ENCODE peak calls at places on chromosomes 16 and 17, in six cellular contexts. F is H9, S is mesenchymal stem cell, V is IMR-90, K is H1, E is trophoblast cell. P is an unnamed sample.
A peak's percentile ranks its signal among the peaks of the same experiment; 100 is the strongest.

GRCh38 chr16:14179116-14179515 is 108.0 kb downstream of the MRTFB start:
- DNase-seq in F (no peak), S (peak; percentile 34), V (peak; percentile 46), K (no peak), E (no peak), P (no peak)

GRCh38 chr16:57834936-57835335 is 32.6 kb upstream of the KIFC3 start:
- DNase-seq in F (no peak), S (no peak), V (peak; percentile 34), K (no peak), E (peak; percentile 58), P (no peak)

GRCh38 chr16:2147981-2148671 is at the start of gene RAB26:
- DNase-seq in F (peak; percentile 85), S (peak; percentile 53), V (peak; percentile 33), K (peak; percentile 90), E (peak; percentile 30), P (peak; percentile 70)

GRCh38 chr17:57675988-57676387 is 69.1 kb downstream of the CCDC182 start:
- DNase-seq in F (peak; percentile 20), S (no peak), V (no peak), K (peak; percentile 22), E (no peak), P (no peak)

GRCh38 chr17:47895254-47895855 is 681 bp upstream of the SP2 start:
- DNase-seq in F (no peak), S (no peak), V (peak; percentile 17), K (no peak), E (peak; percentile 86), P (no peak)

GRCh38 chr16:8885674-8886592 is 3.8 kb downstream of the LITAFD start:
- DNase-seq in F (no peak), S (peak; percentile 59), V (peak; percentile 51), K (no peak), E (no peak), P (no peak)

GRCh38 chr16:70429888-70430666 is 8.8 kb downstream of the ST3GAL2 start:
- DNase-seq in F (no peak), S (no peak), V (no peak), K (no peak), E (peak; percentile 21), P (no peak)

GRCh38 chr16:12896562-12896961 is 4.8 kb upstream of the SHISA9 start:
- DNase-seq in F (peak; percentile 50), S (peak; percentile 4), V (no peak), K (no peak), E (peak; percentile 52), P (peak; percentile 59)

GRCh38 chr17:73311428-73311780 is 397 bp downstream of the CDC42EP4 start:
- DNase-seq in F (no peak), S (no peak), V (no peak), K (peak; percentile 71), E (no peak), P (no peak)

GRCh38 chr17:62676231-62676943 is 48.9 kb downstream of the MRC2 start:
- DNase-seq in F (no peak), S (no peak), V (no peak), K (no peak), E (no peak), P (no peak)

GRCh38 chr16:11418506-11418905 is 73.2 kb downstream of the RMI2 start:
- DNase-seq in F (no peak), S (no peak), V (no peak), K (no peak), E (no peak), P (no peak)

GRCh38 chr17:46841561-46842379 is 9.6 kb upstream of the WNT9B start:
- DNase-seq in F (peak; percentile 81), S (no peak), V (no peak), K (peak; percentile 92), E (peak; percentile 56), P (no peak)

GRCh38 chr17:3765981-3766380 is 35.0 kb downstream of the ITGAE start:
- DNase-seq in F (no peak), S (no peak), V (no peak), K (no peak), E (no peak), P (no peak)

GRCh38 chr16:56632160-56632847 is at the start of gene MT1M:
- DNase-seq in F (no peak), S (peak; percentile 30), V (no peak), K (peak; percentile 75), E (no peak), P (no peak)

GRCh38 chr17:81722184-81723120 is 10.4 kb downstream of the SLC25A10 start:
- DNase-seq in F (no peak), S (no peak), V (no peak), K (peak; percentile 52), E (no peak), P (no peak)

GRCh38 chr16:7038475-7038874 is 294.2 kb upstream of the RBFOX1 start:
- DNase-seq in F (no peak), S (no peak), V (no peak), K (no peak), E (peak; percentile 65), P (no peak)

GRCh38 chr17:44308865-44309264 is 464 bp downstream of the RUNDC3A start:
- DNase-seq in F (peak; percentile 46), S (no peak), V (no peak), K (no peak), E (no peak), P (no peak)

GRCh38 chr16:728131-728889 is 1.4 kb downstream of the HAGHL start:
- DNase-seq in F (peak; percentile 87), S (peak; percentile 89), V (peak; percentile 78), K (no peak), E (peak; percentile 75), P (no peak)

GRCh38 chr17:7559307-7560171 is 989 bp downstream of the TNFSF13 start:
- DNase-seq in F (no peak), S (no peak), V (no peak), K (no peak), E (no peak), P (no peak)

GRCh38 chr17:82204831-82205719 is 7.6 kb downstream of the CCDC57 start:
- DNase-seq in F (no peak), S (peak; percentile 84), V (peak; percentile 85), K (no peak), E (peak; percentile 65), P (no peak)

GRCh38 chr16:27313422-27314160 is at the start of gene IL4R:
- DNase-seq in F (peak; percentile 50), S (peak; percentile 90), V (peak; percentile 77), K (peak; percentile 73), E (peak; percentile 80), P (peak; percentile 48)

GRCh38 chr17:2400474-2400866 is 390 bp downstream of the MNT start:
- DNase-seq in F (peak; percentile 82), S (peak; percentile 70), V (no peak), K (peak; percentile 81), E (peak; percentile 77), P (peak; percentile 72)

GRCh38 chr17:68849673-68850260 is 105.4 kb downstream of the ABCA8 start:
- DNase-seq in F (no peak), S (no peak), V (no peak), K (no peak), E (no peak), P (no peak)

GRCh38 chr16:10655415-10655977 is 39.2 kb downstream of the TEKT5 start:
- DNase-seq in F (no peak), S (no peak), V (no peak), K (no peak), E (no peak), P (no peak)

GRCh38 chr16:23064642-23065041 is 84.6 kb downstream of the USP31 start:
- DNase-seq in F (no peak), S (no peak), V (no peak), K (no peak), E (no peak), P (no peak)

GRCh38 chr16:11157143-11157542 is 98.9 kb downstream of the SOCS1 start:
- DNase-seq in F (no peak), S (no peak), V (no peak), K (no peak), E (no peak), P (no peak)

GRCh38 chr16:25005445-25006306 is 9.5 kb downstream of the ARHGAP17 start:
- DNase-seq in F (no peak), S (no peak), V (no peak), K (no peak), E (peak; percentile 91), P (no peak)

DNA sequence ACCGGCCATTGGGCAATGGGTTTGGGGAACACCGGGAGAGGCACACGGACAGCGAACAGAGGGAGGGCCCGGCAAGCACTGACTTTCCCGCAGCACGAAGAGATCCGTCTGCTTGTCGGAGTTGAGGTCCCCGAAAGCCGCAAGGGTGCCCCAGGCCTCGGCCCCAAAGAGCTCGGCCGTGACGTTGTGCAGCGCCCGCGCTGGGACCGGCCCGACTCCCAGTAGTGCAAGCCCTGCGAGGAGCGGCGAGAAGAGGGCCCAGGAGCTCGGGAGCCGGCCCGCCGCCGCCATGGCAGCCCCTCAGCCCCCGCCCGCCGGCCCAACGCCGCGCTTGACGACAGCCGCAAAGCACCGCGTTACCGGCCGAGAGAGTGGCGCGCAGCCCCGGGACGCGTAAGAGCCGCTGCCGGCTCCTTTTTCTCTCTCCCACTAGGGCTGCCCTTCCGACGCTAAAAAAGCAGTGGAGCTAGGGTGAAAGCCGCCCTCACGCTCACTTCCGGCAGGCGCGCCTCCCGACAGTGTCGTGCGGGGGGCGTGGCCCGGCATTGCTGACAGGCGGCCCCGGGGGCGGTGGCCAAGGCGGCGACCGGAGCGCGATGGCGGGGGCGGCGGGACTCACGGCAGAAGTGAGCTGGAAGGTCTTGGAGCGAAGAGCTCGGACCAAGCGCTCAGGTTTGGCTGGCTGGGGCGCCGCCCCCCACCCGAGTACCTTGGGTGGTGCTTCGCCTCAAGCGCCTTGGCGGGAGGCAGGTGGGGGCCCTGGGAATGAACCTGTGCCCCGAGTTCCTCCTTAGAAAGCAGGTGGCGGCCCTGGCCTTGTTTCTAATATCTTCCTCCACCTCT is at the start of the genes ITFG1 and PHKB:
- DNase-seq in F (peak; percentile 90), S (peak; percentile 94), V (peak; percentile 90), K (peak; percentile 92), E (peak; percentile 92), P (peak; percentile 93)
- H4K91ac ChIP-seq in F (no peak within 1 kb of the TSS), S (peak within 1 kb of the TSS; percentile 98), V (peak within 1 kb of the TSS; percentile 99), K (peak within 1 kb of the TSS; percentile 65), E (peak within 1 kb of the TSS; percentile 95), P (no peak within 1 kb of the TSS)

GRCh38 chr17:77382966-77383612 is 242.3 kb downstream of the SEC14L1 start:
- DNase-seq in F (no peak), S (peak; percentile 70), V (peak; percentile 90), K (no peak), E (no peak), P (no peak)
- H4K91ac ChIP-seq in F (no peak overlapping the region), S (no peak overlapping the region), V (peak overlapping the region; percentile 83), K (no peak overlapping the region), E (peak overlapping the region; percentile 28), P (no peak overlapping the region)

GRCh38 chr17:61388561-61389356 is 10.9 kb upstream of the TBX2 start:
- DNase-seq in F (no peak), S (no peak), V (no peak), K (no peak), E (no peak), P (no peak)

GRCh38 chr17:61392679-61393078 is 7.0 kb upstream of the TBX2 start:
- DNase-seq in F (no peak), S (no peak), V (no peak), K (no peak), E (no peak), P (no peak)

GRCh38 chr17:61389670-61390478 is 9.8 kb upstream of the TBX2 start:
- DNase-seq in F (peak; percentile 85), S (peak; percentile 46), V (peak; percentile 41), K (peak; percentile 92), E (peak; percentile 44), P (no peak)

GRCh38 chr17:61391595-61392291 is 7.9 kb upstream of the TBX2 start:
- DNase-seq in F (no peak), S (no peak), V (no peak), K (no peak), E (no peak), P (no peak)

GRCh38 chr17:61390479-61390791 is 9.2 kb upstream of the TBX2 start:
- DNase-seq in F (no peak), S (no peak), V (no peak), K (no peak), E (no peak), P (no peak)
- H4K91ac ChIP-seq in F (no peak overlapping the region), S (peak overlapping the region; percentile 0), V (peak overlapping the region; percentile 82), K (no peak overlapping the region), E (no peak overlapping the region), P (no peak overlapping the region)

GRCh38 chr17:40188694-40189093 is 11.4 kb downstream of the RAPGEFL1 start:
- DNase-seq in F (no peak), S (no peak), V (no peak), K (no peak), E (no peak), P (no peak)
- H4K91ac ChIP-seq in F (no peak overlapping the region), S (no peak overlapping the region), V (no peak overlapping the region), K (no peak overlapping the region), E (no peak overlapping the region), P (no peak overlapping the region)

P was measured in neuronal stem cell.